ENCODE peak calls at places on chromosomes 6 and 20, in nine cellular contexts. One of them, this sample, is unnamed.

GRCh38 chr20:41738584-41739193 is 120.5 kb upstream of the CHD6 start:
- DNase-seq in tibial artery: peak
- DNase-seq in trophoblast cell: peak
- DNase-seq in lower lobe of right lung: peak
- DNase-seq in stimulated activated CD4-positive, alpha-beta T cell treated with anti-CD3 and anti-CD28 coated beads, Interleukin-1b, Interleukin-23, amount 100 ng/mL, for 24 hours: peak
- DNase-seq in cardiac muscle cell: peak
- DNase-seq in neuronal stem cell: peak
- DNase-seq in amniotic stem cell: no peak
- DNase-seq in activated naive CD8-positive, alpha-beta T cell treated with anti-CD3 and anti-CD28 coated beads, Interleukin-2, amount 50 U/mL, for 24 hours: peak
- DNase-seq in this sample: peak

GRCh38 chr6:100176321-100176950 is 182.4 kb upstream of the MCHR2 start:
- DNase-seq in lower lobe of right lung: no peak
- DNase-seq in neuronal stem cell: no peak
- DNase-seq in tibial artery: peak
- DNase-seq in stimulated activated CD4-positive, alpha-beta T cell treated with anti-CD3 and anti-CD28 coated beads, Interleukin-1b, Interleukin-23, amount 100 ng/mL, for 24 hours: no peak
- DNase-seq in cardiac muscle cell: peak
- DNase-seq in activated naive CD8-positive, alpha-beta T cell treated with anti-CD3 and anti-CD28 coated beads, Interleukin-2, amount 50 U/mL, for 24 hours: no peak
- DNase-seq in amniotic stem cell: peak
- DNase-seq in trophoblast cell: peak
- DNase-seq in this sample: peak

GRCh38 chr6:30819287-30819917 is 64.9 kb upstream of the DDR1 start:
- DNase-seq in stimulated activated CD4-positive, alpha-beta T cell treated with anti-CD3 and anti-CD28 coated beads, Interleukin-1b, Interleukin-23, amount 100 ng/mL, for 24 hours: no peak
- DNase-seq in amniotic stem cell: no peak
- DNase-seq in tibial artery: no peak
- DNase-seq in activated naive CD8-positive, alpha-beta T cell treated with anti-CD3 and anti-CD28 coated beads, Interleukin-2, amount 50 U/mL, for 24 hours: peak
- DNase-seq in neuronal stem cell: no peak
- DNase-seq in trophoblast cell: peak
- DNase-seq in lower lobe of right lung: no peak
- DNase-seq in cardiac muscle cell: no peak
- DNase-seq in this sample: no peak

GRCh38 chr20:57216669-57217068 is 49.8 kb downstream of the BMP7 start:
- DNase-seq in amniotic stem cell: no peak
- DNase-seq in activated naive CD8-positive, alpha-beta T cell treated with anti-CD3 and anti-CD28 coated beads, Interleukin-2, amount 50 U/mL, for 24 hours: no peak
- DNase-seq in tibial artery: no peak
- DNase-seq in lower lobe of right lung: no peak
- DNase-seq in stimulated activated CD4-positive, alpha-beta T cell treated with anti-CD3 and anti-CD28 coated beads, Interleukin-1b, Interleukin-23, amount 100 ng/mL, for 24 hours: no peak
- DNase-seq in cardiac muscle cell: no peak
- DNase-seq in neuronal stem cell: no peak
- DNase-seq in trophoblast cell: no peak
- DNase-seq in this sample: no peak

GRCh38 chr20:61767776-61768494 is 297.7 kb downstream of the TAF4 start:
- DNase-seq in neuronal stem cell: no peak
- DNase-seq in lower lobe of right lung: no peak
- DNase-seq in tibial artery: no peak
- DNase-seq in stimulated activated CD4-positive, alpha-beta T cell treated with anti-CD3 and anti-CD28 coated beads, Interleukin-1b, Interleukin-23, amount 100 ng/mL, for 24 hours: no peak
- DNase-seq in trophoblast cell: no peak
- DNase-seq in amniotic stem cell: no peak
- DNase-seq in activated naive CD8-positive, alpha-beta T cell treated with anti-CD3 and anti-CD28 coated beads, Interleukin-2, amount 50 U/mL, for 24 hours: no peak
- DNase-seq in cardiac muscle cell: no peak
- DNase-seq in this sample: no peak

GRCh38 chr20:64082126-64082638 is 2.0 kb downstream of the LKAAEAR1 start:
- DNase-seq in lower lobe of right lung: no peak
- DNase-seq in cardiac muscle cell: peak
- DNase-seq in neuronal stem cell: no peak
- DNase-seq in trophoblast cell: no peak
- DNase-seq in tibial artery: no peak
- DNase-seq in stimulated activated CD4-positive, alpha-beta T cell treated with anti-CD3 and anti-CD28 coated beads, Interleukin-1b, Interleukin-23, amount 100 ng/mL, for 24 hours: no peak
- DNase-seq in activated naive CD8-positive, alpha-beta T cell treated with anti-CD3 and anti-CD28 coated beads, Interleukin-2, amount 50 U/mL, for 24 hours: no peak
- DNase-seq in amniotic stem cell: no peak
- DNase-seq in this sample: no peak

GRCh38 chr20:44187054-44187762 is at the start of gene JPH2:
- DNase-seq in trophoblast cell: peak
- DNase-seq in neuronal stem cell: no peak
- DNase-seq in tibial artery: peak
- DNase-seq in cardiac muscle cell: peak
- DNase-seq in lower lobe of right lung: peak
- DNase-seq in stimulated activated CD4-positive, alpha-beta T cell treated with anti-CD3 and anti-CD28 coated beads, Interleukin-1b, Interleukin-23, amount 100 ng/mL, for 24 hours: no peak
- DNase-seq in amniotic stem cell: peak
- DNase-seq in activated naive CD8-positive, alpha-beta T cell treated with anti-CD3 and anti-CD28 coated beads, Interleukin-2, amount 50 U/mL, for 24 hours: no peak
- DNase-seq in this sample: peak

GRCh38 chr6:10582774-10583508 is 61.8 kb downstream of the GCNT2 start:
- DNase-seq in neuronal stem cell: no peak
- DNase-seq in stimulated activated CD4-positive, alpha-beta T cell treated with anti-CD3 and anti-CD28 coated beads, Interleukin-1b, Interleukin-23, amount 100 ng/mL, for 24 hours: no peak
- DNase-seq in lower lobe of right lung: no peak
- DNase-seq in amniotic stem cell: no peak
- DNase-seq in activated naive CD8-positive, alpha-beta T cell treated with anti-CD3 and anti-CD28 coated beads, Interleukin-2, amount 50 U/mL, for 24 hours: no peak
- DNase-seq in cardiac muscle cell: peak
- DNase-seq in trophoblast cell: no peak
- DNase-seq in tibial artery: no peak
- DNase-seq in this sample: peak

GRCh38 chr6:40810176-40810575 is 223.0 kb upstream of the LRFN2 start:
- DNase-seq in trophoblast cell: no peak
- DNase-seq in tibial artery: no peak
- DNase-seq in neuronal stem cell: no peak
- DNase-seq in cardiac muscle cell: no peak
- DNase-seq in lower lobe of right lung: no peak
- DNase-seq in amniotic stem cell: no peak
- DNase-seq in stimulated activated CD4-positive, alpha-beta T cell treated with anti-CD3 and anti-CD28 coated beads, Interleukin-1b, Interleukin-23, amount 100 ng/mL, for 24 hours: no peak
- DNase-seq in activated naive CD8-positive, alpha-beta T cell treated with anti-CD3 and anti-CD28 coated beads, Interleukin-2, amount 50 U/mL, for 24 hours: no peak
- DNase-seq in this sample: no peak

GRCh38 chr6:154550778-154551177 is 40.3 kb upstream of the CNKSR3 start:
- DNase-seq in cardiac muscle cell: no peak
- DNase-seq in lower lobe of right lung: no peak
- DNase-seq in activated naive CD8-positive, alpha-beta T cell treated with anti-CD3 and anti-CD28 coated beads, Interleukin-2, amount 50 U/mL, for 24 hours: no peak
- DNase-seq in neuronal stem cell: no peak
- DNase-seq in amniotic stem cell: no peak
- DNase-seq in stimulated activated CD4-positive, alpha-beta T cell treated with anti-CD3 and anti-CD28 coated beads, Interleukin-1b, Interleukin-23, amount 100 ng/mL, for 24 hours: no peak
- DNase-seq in tibial artery: no peak
- DNase-seq in trophoblast cell: no peak
- DNase-seq in this sample: no peak

GRCh38 chr20:33843854-33844253 is 32.7 kb downstream of the CHMP4B start:
- DNase-seq in cardiac muscle cell: no peak
- DNase-seq in stimulated activated CD4-positive, alpha-beta T cell treated with anti-CD3 and anti-CD28 coated beads, Interleukin-1b, Interleukin-23, amount 100 ng/mL, for 24 hours: no peak
- DNase-seq in tibial artery: no peak
- DNase-seq in neuronal stem cell: no peak
- DNase-seq in lower lobe of right lung: no peak
- DNase-seq in activated naive CD8-positive, alpha-beta T cell treated with anti-CD3 and anti-CD28 coated beads, Interleukin-2, amount 50 U/mL, for 24 hours: peak
- DNase-seq in amniotic stem cell: no peak
- DNase-seq in trophoblast cell: no peak
- DNase-seq in this sample: no peak

GRCh38 chr20:20267685-20268429 is 100.0 kb upstream of the INSM1 start:
- DNase-seq in neuronal stem cell: no peak
- DNase-seq in lower lobe of right lung: no peak
- DNase-seq in cardiac muscle cell: no peak
- DNase-seq in activated naive CD8-positive, alpha-beta T cell treated with anti-CD3 and anti-CD28 coated beads, Interleukin-2, amount 50 U/mL, for 24 hours: no peak
- DNase-seq in stimulated activated CD4-positive, alpha-beta T cell treated with anti-CD3 and anti-CD28 coated beads, Interleukin-1b, Interleukin-23, amount 100 ng/mL, for 24 hours: no peak
- DNase-seq in trophoblast cell: no peak
- DNase-seq in tibial artery: peak
- DNase-seq in amniotic stem cell: no peak
- DNase-seq in this sample: no peak

This sample was measured in astrocyte of the cerebellum.